ENCODE peak calls at places on chromosome 11, in six cellular contexts. W is IMR-90, G is neuronal stem cell, E is H9, F is H1, P is mesenchymal stem cell. I is an unnamed sample.

GRCh38 chr11:126104420-126104819 is 41.8 kb upstream of the CDON start:
- DNase-seq in W (no peak), G (peak), E (peak), F (peak), P (no peak), I (peak)

GRCh38 chr11:94766656-94767291 is 1.4 kb upstream of the AMOTL1 start:
- DNase-seq in E (no peak), F (no peak), P (peak), G (no peak), W (no peak), I (peak)

GRCh38 chr11:32752001-32752400 is 42.5 kb downstream of the CCDC73 start:
- DNase-seq in E (no peak), F (no peak), W (no peak), P (no peak), G (no peak), I (no peak)

GRCh38 chr11:18669211-18669593 is 29.4 kb upstream of the TMEM86A start:
- DNase-seq in P (no peak), F (no peak), E (no peak), W (no peak), G (no peak), I (no peak)

GRCh38 chr11:32885556-32885955 is 7.1 kb upstream of the QSER1 start:
- DNase-seq in F (no peak), W (no peak), P (no peak), E (peak), G (no peak), I (no peak)

GRCh38 chr11:89181111-89181510 is 3.4 kb downstream of the TYR start:
- DNase-seq in P (no peak), E (no peak), F (no peak), G (no peak), W (no peak), I (no peak)

GRCh38 chr11:37946155-37946766 is 1348.2 kb upstream of the RAG2 start:
- DNase-seq in F (peak), W (peak), G (peak), E (peak), P (peak), I (peak)

GRCh38 chr11:128806496-128807261 is 60.4 kb downstream of the KCNJ1 start:
- DNase-seq in F (no peak), E (no peak), W (peak), G (no peak), P (no peak), I (no peak)

GRCh38 chr11:30106782-30107181 is 90.0 kb upstream of the KCNA4 start:
- DNase-seq in G (no peak), P (no peak), F (no peak), E (no peak), W (no peak), I (peak)

GRCh38 chr11:76564400-76564799 is 106.1 kb downstream of the LRRC32 start:
- DNase-seq in W (no peak), P (no peak), G (no peak), F (no peak), E (no peak), I (no peak)

GRCh38 chr11:91795139-91795887 is 429.3 kb upstream of the FAT3 start:
- DNase-seq in E (no peak), W (no peak), G (no peak), F (no peak), P (peak), I (peak)

GRCh38 chr11:69536406-69536805 is 54.9 kb downstream of the LINC01488 start:
- DNase-seq in E (no peak), G (no peak), W (no peak), P (no peak), F (no peak), I (no peak)

GRCh38 chr11:75851203-75851602 is 36.2 kb downstream of the UVRAG start:
- DNase-seq in F (no peak), E (no peak), P (no peak), W (no peak), G (no peak), I (no peak)

GRCh38 chr11:17073370-17074027 is 4.0 kb downstream of the RPS13 start:
- DNase-seq in P (no peak), W (no peak), E (no peak), F (no peak), G (no peak), I (no peak)
- H2BK15ac ChIP-seq in P (no peak), W (no peak), E (no peak), F (no peak), G (no peak), I (no peak)

DNA sequence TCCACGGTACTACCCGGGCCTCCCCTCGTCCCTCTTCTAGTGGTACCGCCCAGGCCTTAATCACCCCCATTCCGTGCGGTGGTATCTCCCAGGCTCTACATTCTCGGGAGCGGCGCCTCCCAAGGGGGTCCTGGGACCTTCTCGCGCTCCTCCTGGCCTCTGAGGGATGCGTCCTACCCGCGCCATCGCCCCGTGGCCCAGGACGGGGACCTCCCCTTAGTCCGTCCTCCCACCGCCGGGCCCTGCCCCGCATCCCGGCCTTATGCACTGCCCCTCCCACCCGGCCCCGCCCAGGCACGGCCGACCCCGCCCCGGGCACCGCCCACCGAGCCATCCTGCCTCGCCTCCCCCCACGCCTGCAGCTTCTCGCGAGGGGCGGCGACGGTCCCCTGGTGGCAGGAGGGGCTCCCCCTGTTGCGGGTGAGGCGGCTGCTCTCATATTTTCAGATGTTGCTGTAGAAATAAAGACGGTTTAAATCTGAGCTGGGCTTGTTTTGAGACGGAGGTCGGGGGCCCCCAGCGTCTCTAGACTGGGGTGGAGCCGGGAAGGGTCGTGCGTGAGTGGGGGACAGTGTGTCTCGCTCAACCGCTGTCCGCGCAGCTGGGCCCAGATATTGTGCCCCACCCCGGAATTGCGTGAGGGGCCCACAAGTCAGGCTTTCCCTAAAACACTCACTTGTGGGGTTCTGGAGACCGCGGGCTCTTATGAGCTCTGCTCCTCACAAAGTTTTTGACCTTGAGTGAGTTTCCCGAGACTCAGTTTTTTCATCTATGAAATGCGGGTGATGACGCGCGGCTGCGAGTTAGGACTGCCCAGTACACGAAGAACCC is 845 bp upstream of the RAB1B start:
- DNase-seq in G (peak), P (peak), E (peak), F (peak), W (peak), I (peak)
- H3K18ac ChIP-seq in G (peak), P (peak), E (peak), F (peak), W (peak), I (peak)

GRCh38 chr11:7595016-7595869 is 78.1 kb downstream of the CYB5R2 start:
- DNase-seq in P (no peak), G (no peak), W (no peak), F (no peak), E (peak), I (peak)

GRCh38 chr11:7596975-7597391 is 76.3 kb downstream of the CYB5R2 start:
- DNase-seq in G (no peak), P (no peak), E (no peak), F (no peak), W (no peak), I (no peak)

GRCh38 chr11:7599209-7599608 is 74.1 kb downstream of the CYB5R2 start:
- DNase-seq in W (no peak), E (no peak), P (no peak), F (no peak), G (no peak), I (no peak)

GRCh38 chr11:7595951-7596350 is 77.3 kb downstream of the CYB5R2 start:
- DNase-seq in W (no peak), F (no peak), E (no peak), P (no peak), G (no peak), I (no peak)

GRCh38 chr11:7597620-7598019 is 75.7 kb downstream of the CYB5R2 start:
- DNase-seq in W (no peak), P (no peak), F (no peak), E (no peak), G (no peak), I (no peak)
- H3K9ac ChIP-seq in W (no peak), P (no peak), F (no peak), E (no peak), G (no peak), I (no peak)

GRCh38 chr11:28383471-28383870 is 275.3 kb downstream of the METTL15 start:
- DNase-seq in W (peak), E (no peak), F (no peak), P (peak), G (no peak), I (no peak)
- H2BK15ac ChIP-seq in W (no peak), E (no peak), F (no peak), P (no peak), G (no peak), I (no peak)

I was measured in mesendoderm.